ENCODE peak calls at places on chromosomes 5 and 9, in eight cellular contexts. A, E, O, W, Z, S, G and U are unnamed samples.

GRCh38 chr5:74686962-74687751 is 2.1 kb downstream of the HEXB start:
- DNase-seq in E (no peak), S (peak), W (peak), G (no peak), A (no peak), O (no peak), Z (no peak), U (no peak)

GRCh38 chr9:130426467-130426773 is 18.3 kb upstream of the ASS1 start:
- DNase-seq in Z (no peak), G (no peak), A (no peak), O (no peak), S (no peak), E (no peak), W (no peak), U (no peak)

GRCh38 chr5:65986050-65986451 is 59.7 kb downstream of the ERBIN start:
- DNase-seq in O (peak), S (peak), G (no peak), Z (no peak), W (peak), A (peak), E (no peak), U (peak)

GRCh38 chr5:174535691-174536090 is 188.7 kb upstream of the MSX2 start:
- DNase-seq in O (peak), S (no peak), A (peak), Z (peak), G (peak), W (peak), E (no peak), U (peak)

GRCh38 chr9:29865764-29866313 is 2292.6 kb upstream of the C9orf72 start:
- DNase-seq in G (no peak), O (no peak), W (no peak), E (no peak), S (no peak), A (no peak), Z (peak), U (no peak)

GRCh38 chr5:153222956-153223355 is 267.5 kb upstream of the GRIA1 start:
- DNase-seq in W (peak), O (no peak), Z (no peak), E (no peak), A (peak), G (no peak), S (no peak), U (peak)

GRCh38 chr9:76114144-76114543 is 223.7 kb downstream of the PCSK5 start:
- DNase-seq in A (no peak), O (no peak), Z (no peak), S (no peak), E (no peak), G (no peak), W (no peak), U (peak)

GRCh38 chr5:65986796-65987195 is 60.4 kb downstream of the ERBIN start:
- DNase-seq in W (no peak), Z (no peak), A (no peak), G (no peak), O (no peak), E (no peak), S (no peak), U (no peak)

GRCh38 chr9:129221233-129221632 is 43.2 kb upstream of the IER5L start:
- DNase-seq in W (no peak), O (no peak), Z (no peak), S (no peak), A (no peak), E (no peak), G (no peak), U (no peak)

GRCh38 chr5:34695275-34696032 is 39.3 kb downstream of the RAI14 start:
- DNase-seq in Z (no peak), S (no peak), E (no peak), A (peak), G (peak), W (no peak), O (no peak), U (no peak)

GRCh38 chr5:83636141-83636540 is 84.5 kb downstream of the HAPLN1 start:
- DNase-seq in Z (no peak), A (peak), W (peak), O (no peak), E (no peak), G (no peak), S (no peak), U (peak)

GRCh38 chr9:18314321-18314720 is 159.6 kb upstream of the ADAMTSL1 start:
- DNase-seq in E (no peak), S (peak), O (no peak), Z (peak), A (no peak), W (peak), G (no peak), U (no peak)

GRCh38 chr9:127554966-127555829 is 56.9 kb upstream of the STXBP1 start:
- DNase-seq in E (no peak), W (no peak), A (no peak), S (peak), O (no peak), Z (no peak), G (no peak), U (no peak)

GRCh38 chr9:117405950-117406705 is 8.7 kb downstream of the ASTN2 start:
- DNase-seq in Z (no peak), G (no peak), O (no peak), E (no peak), A (no peak), W (no peak), S (no peak), U (no peak)

GRCh38 chr9:88742483-88742882 is 207.5 kb downstream of the NXNL2 start:
- DNase-seq in G (no peak), Z (no peak), S (no peak), E (no peak), A (peak), O (peak), W (peak), U (peak)

GRCh38 chr9:83596899-83597504 is 25.9 kb upstream of the IDNK start:
- DNase-seq in A (no peak), Z (peak), O (peak), G (peak), E (no peak), W (no peak), S (peak), U (peak)

GRCh38 chr9:14313951-14314423 is at the start of gene NFIB:
- DNase-seq in A (no peak), O (peak), W (no peak), E (peak), S (peak), Z (peak), G (no peak), U (peak)

GRCh38 chr9:123656565-123656964 is 273.4 kb downstream of the DENND1A start:
- DNase-seq in W (peak), Z (no peak), O (peak), A (peak), G (no peak), S (no peak), E (no peak), U (peak)

GRCh38 chr5:66410056-66410455 is 186.1 kb upstream of the MAST4 start:
- DNase-seq in Z (no peak), O (no peak), S (no peak), W (no peak), A (no peak), G (no peak), E (no peak), U (no peak)

DNA sequence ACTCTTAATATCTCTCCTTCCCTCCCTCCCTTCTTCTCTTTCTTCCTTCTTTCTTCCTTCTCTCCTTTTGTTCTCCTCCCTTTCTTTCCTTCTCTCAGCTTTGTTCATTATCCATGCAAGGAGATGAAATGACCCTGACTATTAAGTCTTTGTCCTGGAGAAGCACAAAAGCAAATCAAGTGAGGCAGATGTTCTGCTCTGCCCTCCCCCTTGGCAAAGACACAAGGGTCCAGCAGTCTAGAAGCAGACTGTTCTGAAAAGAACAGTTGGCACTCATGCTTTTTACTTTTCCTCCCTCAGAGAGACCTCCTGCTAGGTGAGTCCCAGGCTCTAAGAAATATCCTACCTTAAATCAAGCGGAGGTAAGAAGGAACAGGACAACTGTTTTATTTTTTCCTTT is 1067.6 kb upstream of the DMAC1 start:
- DNase-seq in Z (no peak), G (no peak), S (no peak), O (no peak), A (no peak), E (no peak), W (no peak), U (no peak)
- TF ChIP-seq CTCF in Z (no peak), G (no peak), S (no peak), O (no peak), A (no peak), E (no peak), W (no peak), U (no peak)

GRCh38 chr5:86613459-86613858 is 4.3 kb upstream of the COX7C start:
- DNase-seq in W (no peak), S (no peak), O (no peak), G (no peak), Z (no peak), A (no peak), E (no peak), U (peak)

GRCh38 chr5:86617309-86617755 is 409 bp upstream of the COX7C start:
- DNase-seq in E (no peak), S (no peak), Z (no peak), G (no peak), W (no peak), A (no peak), O (no peak), U (no peak)

GRCh38 chr5:86623785-86624483 is 6.2 kb downstream of the COX7C start:
- DNase-seq in G (no peak), W (no peak), A (no peak), O (peak), E (no peak), Z (no peak), S (no peak), U (no peak)

GRCh38 chr5:86617756-86618577 is at the start of gene COX7C:
- DNase-seq in E (peak), S (peak), G (peak), Z (peak), W (peak), A (peak), O (peak), U (peak)
- H3K4me3 ChIP-seq in E (peak), S (peak), G (peak), Z (peak), W (peak), A (peak), O (peak), U (peak)

DNA sequence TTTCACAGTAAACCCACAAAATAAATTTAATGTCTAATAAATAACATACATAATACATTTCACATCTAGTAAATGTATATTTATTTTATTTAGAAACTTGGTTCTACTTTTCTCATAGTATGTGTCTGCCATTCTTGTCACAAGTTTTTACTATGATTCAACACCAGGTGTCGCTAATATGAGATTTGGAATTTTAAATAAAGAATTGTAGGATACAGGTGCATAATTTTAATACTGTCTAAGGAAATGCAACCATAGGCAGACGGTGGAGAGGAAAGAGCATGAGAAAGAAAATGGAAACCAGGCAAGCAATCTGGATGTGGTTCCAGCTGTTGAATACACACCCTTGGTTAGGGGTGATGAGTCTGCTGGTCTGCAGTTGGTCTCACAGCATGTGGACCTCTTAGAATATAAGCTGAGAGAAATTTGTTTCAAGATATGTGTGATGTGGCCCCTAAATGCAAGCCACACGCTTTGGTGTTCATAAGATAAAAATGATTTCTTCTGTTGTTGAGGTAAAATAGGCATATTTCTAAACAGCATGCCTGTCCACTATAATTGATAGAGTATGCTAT is 114.7 kb upstream of the TXNDC8 start:
- DNase-seq in S (peak), W (no peak), E (no peak), Z (peak), G (no peak), O (peak), A (peak), U (peak)
- TF ChIP-seq CTCF in S (peak), W (peak), E (no peak), Z (peak), G (peak), O (peak), A (peak), U (peak)

GRCh38 chr5:5144441-5144840 is 4.3 kb downstream of the ADAMTS16 start:
- DNase-seq in A (no peak), Z (no peak), S (no peak), O (no peak), W (no peak), G (no peak), E (no peak), U (no peak)

GRCh38 chr5:5146530-5147160 is 6.5 kb downstream of the ADAMTS16 start:
- DNase-seq in W (peak), Z (no peak), O (no peak), E (no peak), S (no peak), G (no peak), A (no peak), U (peak)

GRCh38 chr5:5149154-5149553 is 9.0 kb downstream of the ADAMTS16 start:
- DNase-seq in W (no peak), G (no peak), A (no peak), E (no peak), O (no peak), S (no peak), Z (no peak), U (no peak)

GRCh38 chr5:5141625-5142527 is 1.7 kb downstream of the ADAMTS16 start:
- DNase-seq in O (peak), A (peak), W (no peak), S (peak), Z (peak), E (peak), G (peak), U (peak)

DNA sequence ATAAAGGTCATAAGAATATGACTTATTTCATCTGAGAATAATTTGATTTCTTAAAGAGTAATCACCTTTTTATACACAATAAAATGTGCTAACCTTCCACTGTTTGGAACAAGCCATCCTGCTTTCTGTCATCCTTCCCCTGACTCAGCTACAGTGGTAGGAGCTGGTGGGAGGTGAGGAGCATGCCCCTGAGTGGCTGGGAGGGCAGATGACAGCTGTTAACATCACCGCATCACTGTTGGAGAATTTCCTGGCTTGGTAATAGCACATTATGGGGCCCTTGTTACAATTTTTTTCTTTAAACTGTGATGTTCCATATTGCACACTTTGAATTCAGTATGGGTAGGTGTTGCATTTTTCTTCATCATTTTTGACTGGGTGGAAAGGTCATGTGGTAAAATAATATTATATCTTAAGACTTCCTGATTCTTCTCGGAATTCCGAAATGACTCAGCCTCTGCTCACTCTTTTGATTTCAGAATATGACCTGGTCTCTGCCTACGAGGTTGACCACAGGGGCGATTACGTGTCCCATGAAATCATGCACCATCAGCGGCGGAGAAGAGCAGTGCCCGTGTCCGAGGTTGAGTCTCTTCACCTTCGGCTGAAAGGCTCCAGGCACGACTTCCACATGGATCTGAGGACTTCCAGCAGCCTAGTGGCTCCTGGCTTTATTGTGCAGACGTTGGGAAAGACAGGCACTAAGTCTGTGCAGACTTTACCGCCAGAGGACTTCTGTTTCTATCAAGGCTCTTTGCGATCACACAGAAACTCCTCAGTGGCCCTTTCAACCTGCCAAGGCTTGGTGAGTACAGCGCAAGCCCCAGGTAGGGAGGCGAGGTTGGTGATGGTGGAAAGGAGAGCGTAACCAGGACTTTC is 5.8 kb downstream of the ADAMTS16 start:
- DNase-seq in W (peak), S (no peak), A (peak), E (no peak), G (no peak), Z (peak), O (peak), U (peak)
- H3K4me3 ChIP-seq in W (peak), S (no peak), A (no peak), E (no peak), G (no peak), Z (peak), O (peak), U (peak)

GRCh38 chr5:14665949-14666741 is 1.6 kb downstream of the OTULIN start:
- DNase-seq in W (no peak), E (no peak), Z (peak), O (peak), S (peak), G (peak), A (no peak), U (peak)
- TF ChIP-seq CTCF in W (peak), E (no peak), Z (no peak), O (no peak), S (no peak), G (peak), A (peak), U (no peak)

DNA sequence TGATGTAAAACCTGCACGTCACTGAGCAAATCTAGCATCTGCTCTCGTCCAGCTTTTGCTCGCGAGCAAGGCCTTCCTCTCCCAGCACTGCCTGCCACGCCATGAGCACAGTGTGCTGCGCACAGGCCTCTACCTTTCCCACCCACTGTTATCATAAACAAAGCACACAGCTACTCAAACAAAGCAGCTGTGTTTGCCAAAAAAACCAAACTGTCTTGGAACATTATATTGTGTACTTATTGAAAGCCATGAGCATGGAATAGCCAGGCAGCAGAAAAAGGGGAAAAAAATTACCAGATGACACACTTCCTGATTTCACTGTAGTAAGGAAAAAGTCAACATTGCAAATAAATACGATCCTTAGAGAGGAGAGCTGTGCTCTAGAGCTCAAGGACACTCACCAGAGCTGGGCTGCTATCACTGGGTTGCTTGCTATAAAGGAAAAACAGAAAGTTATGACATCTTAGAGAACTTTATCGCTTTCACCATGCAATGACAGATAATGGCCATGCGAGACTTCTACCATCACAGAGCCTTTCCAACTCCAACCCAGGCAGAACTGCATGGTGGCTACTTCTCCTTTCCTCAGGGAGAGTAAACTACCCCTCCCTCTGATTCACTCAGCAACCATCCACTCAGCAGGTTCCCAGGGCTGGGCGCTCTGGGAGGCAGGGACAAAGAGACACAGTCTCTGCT is 69.6 kb downstream of the EPB41L4B start:
- DNase-seq in O (peak), G (no peak), E (peak), A (peak), W (peak), Z (peak), S (peak), U (no peak)
- H3K4me3 ChIP-seq in O (peak), G (no peak), E (no peak), A (no peak), W (no peak), Z (no peak), S (no peak), U (no peak)